ENCODE peak calls at places on chromosomes 11 and 22, in ten cellular contexts. Z, H, K, D, Y, O, N, M, V and L are unnamed samples.

GRCh38 chr22:26406118-26406517 is 22.9 kb upstream of the ASPHD2 start:
- DNase-seq in Z (no peak), H (peak), K (no peak), D (peak), Y (no peak), O (peak), N (no peak), M (no peak), V (no peak), L (no peak)

GRCh38 chr11:117924631-117925170 is 4.5 kb downstream of the TMPRSS13 start:
- DNase-seq in Z (no peak), H (no peak), K (no peak), D (no peak), Y (no peak), O (no peak), N (no peak), M (no peak), V (no peak), L (no peak)

GRCh38 chr11:69905611-69906452 is 86.6 kb upstream of the FGF3 start:
- DNase-seq in Z (no peak), H (no peak), K (no peak), D (no peak), Y (no peak), O (no peak), N (no peak), M (no peak), V (peak), L (no peak)

GRCh38 chr11:63764712-63765631 is 3.6 kb downstream of the ZFTA start:
- DNase-seq in Z (peak), H (no peak), K (no peak), D (no peak), Y (no peak), O (no peak), N (peak), M (no peak), V (no peak), L (no peak)

GRCh38 chr11:15071556-15072255 is 1.7 kb upstream of the CALCB start:
- DNase-seq in Z (no peak), H (no peak), K (no peak), D (no peak), Y (no peak), O (no peak), N (no peak), M (no peak), V (no peak), L (no peak)

GRCh38 chr22:40008726-40009125 is 14.0 kb downstream of the FAM83F start:
- DNase-seq in Z (no peak), H (no peak), K (no peak), D (no peak), Y (no peak), O (no peak), N (no peak), M (no peak), V (no peak), L (no peak)

GRCh38 chr11:103749158-103749557 is 287.3 kb upstream of the DDI1 start:
- DNase-seq in Z (no peak), H (no peak), K (no peak), D (no peak), Y (no peak), O (no peak), N (no peak), M (no peak), V (no peak), L (no peak)

GRCh38 chr22:49507607-49508292 is 319.9 kb downstream of the BRD1 start:
- DNase-seq in Z (no peak), H (no peak), K (no peak), D (no peak), Y (no peak), O (no peak), N (no peak), M (no peak), V (no peak), L (no peak)

GRCh38 chr22:39530692-39531331 is 1.7 kb downstream of the RPS19BP1 start:
- DNase-seq in Z (peak), H (peak), K (no peak), D (peak), Y (no peak), O (peak), N (peak), M (no peak), V (no peak), L (no peak)

GRCh38 chr22:23044570-23044969 is 25.7 kb upstream of the GNAZ start:
- DNase-seq in Z (no peak), H (no peak), K (no peak), D (no peak), Y (no peak), O (no peak), N (no peak), M (no peak), V (no peak), L (no peak)

GRCh38 chr11:115644846-115645245 is 140.6 kb upstream of the CADM1 start:
- DNase-seq in Z (no peak), H (no peak), K (no peak), D (no peak), Y (no peak), O (no peak), N (no peak), M (no peak), V (no peak), L (no peak)

GRCh38 chr11:130389315-130389935 is 39.0 kb downstream of the ADAMTS8 start:
- DNase-seq in Z (no peak), H (peak), K (no peak), D (no peak), Y (no peak), O (peak), N (no peak), M (no peak), V (no peak), L (no peak)

GRCh38 chr11:110778351-110778750 is 66.1 kb upstream of the ARHGAP20 start:
- DNase-seq in Z (no peak), H (peak), K (no peak), D (peak), Y (no peak), O (no peak), N (no peak), M (no peak), V (no peak), L (no peak)